ENCODE peak calls at places on chromosomes 4 and X, in six cellular contexts. W is AG10803; E is IMR-90; L is CD8-positive, alpha-beta T cell; U is lower lobe of right lung; A is OCI-LY7. Z is an unnamed sample.

GRCh38 chr4:8772499-8773123 is 99.0 kb downstream of the HMX1 start:
- DNase-seq in A (no peak), U (peak; percentile 27), W (no peak), E (no peak), L (no peak), Z (no peak)

GRCh38 chr4:7535619-7536018 is 100.9 kb upstream of the PSAPL1 start:
- DNase-seq in E (no peak), W (no peak), A (no peak), L (no peak), U (no peak), Z (no peak)

GRCh38 chrX:140343226-140343873 is 161.5 kb downstream of the SOX3 start:
- DNase-seq in U (no peak), E (peak; percentile 1), A (no peak), L (no peak), W (no peak), Z (peak; percentile 59)

GRCh38 chrX:122475306-122475705 is 708.8 kb upstream of the GRIA3 start:
- DNase-seq in L (no peak), W (no peak), E (no peak), U (no peak), A (no peak), Z (peak; percentile 47)

GRCh38 chr4:129179276-129179675 is 83.3 kb downstream of the C4orf33 start:
- DNase-seq in A (no peak), U (no peak), E (no peak), L (no peak), W (no peak), Z (no peak)

GRCh38 chrX:65588795-65589194 is 54.2 kb upstream of the LAS1L start:
- DNase-seq in L (no peak), W (no peak), A (no peak), E (no peak), U (no peak), Z (no peak)

GRCh38 chrX:116204947-116205346 is 34.4 kb downstream of the AGTR2 start:
- DNase-seq in A (peak; percentile 0), E (no peak), U (no peak), L (no peak), W (peak; percentile 5), Z (peak; percentile 11)

GRCh38 chrX:64206556-64207162 is 1.2 kb upstream of the AMER1 start:
- DNase-seq in A (peak; percentile 3), L (no peak), E (peak; percentile 55), W (peak; percentile 13), U (peak; percentile 41), Z (peak; percentile 1)

GRCh38 chr4:48129307-48130014 is 4.6 kb downstream of the TXK start:
- DNase-seq in U (no peak), E (no peak), L (peak; percentile 45), A (no peak), W (no peak), Z (no peak)

GRCh38 chr4:138658518-138658917 is 357.1 kb upstream of the NOCT start:
- DNase-seq in U (no peak), A (no peak), W (no peak), E (no peak), L (no peak), Z (no peak)

GRCh38 chrX:1389181-1389992 is 2.5 kb downstream of the SLC25A6 start:
- DNase-seq in W (no peak), A (no peak), L (no peak), E (no peak), U (peak; percentile 46), Z (no peak)

GRCh38 chrX:19789376-19789775 is 98.0 kb downstream of the SH3KBP1 start:
- DNase-seq in W (no peak), A (no peak), U (no peak), E (no peak), L (no peak), Z (no peak)
- H3K4me3 ChIP-seq in W (no peak overlapping the region), A (no peak overlapping the region), U (no peak overlapping the region), E (no peak overlapping the region), L (no peak overlapping the region), Z (no peak overlapping the region)

DNA sequence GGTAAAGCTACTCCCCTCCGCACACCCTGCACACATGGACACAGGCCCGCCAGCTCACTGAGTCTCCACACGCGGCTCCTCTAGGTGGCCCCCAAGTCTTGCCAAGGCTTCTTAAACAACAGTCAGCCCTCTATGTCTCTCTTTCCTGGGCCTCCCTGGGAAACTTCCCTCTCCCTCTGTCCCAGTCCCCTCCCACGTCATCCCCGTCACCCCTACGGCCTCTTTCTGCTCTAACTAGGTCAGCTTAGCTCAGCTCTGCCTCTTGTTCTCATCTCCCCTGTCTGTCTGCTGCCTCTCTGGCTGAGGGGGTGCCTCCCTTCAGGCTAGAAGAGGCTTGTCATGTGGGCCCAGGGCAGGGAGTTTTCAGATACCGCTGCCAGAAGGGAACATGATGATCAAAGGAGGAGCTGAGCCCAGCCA is 38.8 kb downstream of the SEPTIN6 start:
- DNase-seq in W (peak; percentile 50), L (no peak), U (no peak), A (no peak), E (peak; percentile 54), Z (no peak)
- H3K4me3 ChIP-seq in W (no peak overlapping the region), L (no peak overlapping the region), U (no peak overlapping the region), A (no peak overlapping the region), E (no peak overlapping the region), Z (no peak overlapping the region)

DNA sequence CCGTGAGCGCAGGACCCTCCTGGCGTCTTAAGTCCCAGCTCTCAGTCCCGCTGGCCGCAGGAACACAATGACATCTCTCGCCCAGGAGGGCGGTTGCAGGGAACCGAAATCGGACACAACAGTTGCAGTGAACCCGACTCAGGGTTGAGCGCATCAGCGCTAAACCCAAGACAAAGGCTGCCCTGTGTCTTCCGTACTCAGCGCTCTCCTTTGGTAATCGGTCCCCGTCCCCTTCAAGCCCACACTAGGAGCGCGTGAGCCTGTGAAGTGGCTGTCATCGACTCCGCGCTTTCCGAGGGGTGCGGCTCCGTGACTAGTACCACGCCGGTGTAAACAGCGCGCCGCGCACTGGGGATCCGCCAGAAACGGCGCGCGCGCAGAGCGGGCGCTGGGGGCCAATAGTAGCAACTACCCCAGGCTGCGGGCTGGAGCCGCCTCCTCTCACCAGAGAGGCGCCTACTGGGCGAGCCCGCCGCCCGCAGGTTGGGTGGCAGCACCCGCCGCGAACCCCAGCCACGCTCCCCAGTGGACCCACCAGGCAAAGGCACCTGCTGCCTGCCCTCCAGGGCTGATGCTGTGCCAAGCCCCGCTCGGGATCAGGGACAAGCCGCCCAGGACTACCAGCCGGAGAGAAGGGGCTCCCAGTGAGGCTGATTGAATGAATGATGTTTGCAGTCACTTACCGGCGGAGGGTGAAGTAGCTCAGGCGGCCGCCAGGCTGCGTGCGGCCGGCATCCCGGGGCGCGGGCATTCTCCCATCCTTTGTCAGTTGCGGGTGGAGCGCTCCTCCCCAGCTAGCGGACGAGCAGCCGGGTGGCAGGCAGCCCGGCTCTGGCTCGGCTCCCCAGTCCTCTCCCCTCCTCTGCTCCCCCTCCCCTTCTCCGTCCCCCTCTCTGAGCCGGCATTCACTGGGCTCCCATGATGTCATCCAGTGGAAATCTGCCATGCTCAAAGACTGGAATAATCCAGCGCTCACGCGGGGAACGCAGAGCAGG is 370.4 kb upstream of the SMIM31 start:
- DNase-seq in U (no peak), A (no peak), E (peak; percentile 0), L (no peak), W (no peak), Z (peak; percentile 22)
- H3K4me3 ChIP-seq in U (peak overlapping the region; percentile 15), A (no peak overlapping the region), E (no peak overlapping the region), L (no peak overlapping the region), W (no peak overlapping the region), Z (peak overlapping the region; percentile 44)

GRCh38 chr4:173509031-173510001 is 20.7 kb downstream of the HAND2 start:
- DNase-seq in E (no peak), U (no peak), A (no peak), L (no peak), W (peak; percentile 54), Z (no peak)
- H3K4me3 ChIP-seq in E (peak overlapping the region; percentile 28), U (peak overlapping the region; percentile 55), A (no peak overlapping the region), L (peak overlapping the region; percentile 49), W (peak overlapping the region; percentile 60), Z (no peak overlapping the region)

GRCh38 chr4:1126506-1126905 is 13.1 kb upstream of the RNF212 start:
- DNase-seq in A (no peak), W (peak; percentile 46), L (no peak), U (no peak), E (peak; percentile 33), Z (no peak)

GRCh38 chr4:1116837-1117236 is 3.5 kb upstream of the RNF212 start:
- DNase-seq in A (no peak), L (no peak), E (no peak), W (peak; percentile 7), U (no peak), Z (no peak)

DNA sequence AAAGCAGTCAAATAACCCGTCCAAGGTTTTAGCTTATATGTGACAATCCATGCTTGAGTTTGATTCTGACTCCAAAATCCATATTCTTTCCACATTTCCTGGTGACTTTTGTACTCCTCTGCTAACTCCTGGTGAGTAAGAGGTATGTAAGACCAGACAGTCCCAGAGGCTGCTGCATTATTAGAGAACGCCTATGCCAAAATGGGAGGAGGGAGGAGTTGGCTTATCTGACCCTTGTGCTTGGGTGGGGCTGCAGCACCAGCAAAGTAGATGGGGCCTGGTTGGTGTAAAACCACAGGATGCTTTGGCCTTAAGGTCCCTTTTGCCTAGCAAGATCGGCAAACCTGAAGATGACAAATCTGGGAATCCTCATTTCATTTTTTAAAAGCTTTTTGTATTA is 9.1 kb upstream of the RNF212 start:
- DNase-seq in L (no peak), A (no peak), U (no peak), W (no peak), E (no peak), Z (no peak)
- H3K4me3 ChIP-seq in L (no peak overlapping the region), A (no peak overlapping the region), U (no peak overlapping the region), W (no peak overlapping the region), E (no peak overlapping the region), Z (no peak overlapping the region)

GRCh38 chr4:86630629-86631028 is 36.5 kb downstream of the PTPN13 start:
- DNase-seq in L (no peak), E (no peak), W (no peak), A (no peak), U (no peak), Z (no peak)
- H3K4me3 ChIP-seq in L (no peak overlapping the region), E (no peak overlapping the region), W (no peak overlapping the region), A (no peak overlapping the region), U (no peak overlapping the region), Z (no peak overlapping the region)

GRCh38 chr4:91957963-91958362 is 345.8 kb upstream of the GRID2 start:
- DNase-seq in W (no peak), A (no peak), L (no peak), U (no peak), E (no peak), Z (no peak)
- H3K4me3 ChIP-seq in W (no peak overlapping the region), A (no peak overlapping the region), L (no peak overlapping the region), U (no peak overlapping the region), E (no peak overlapping the region), Z (no peak overlapping the region)

Z was measured in mammary epithelial cell.